ENCODE peak calls at places on chromosomes 2 and 18, in five cellular contexts. H, C, X, W and M are unnamed samples.

GRCh38 chr2:219002395-219003266 is 9.4 kb upstream of the CRYBA2 start:
- DNase-seq in C (no peak), H (no peak), X (no peak), W (peak; percentile 67), M (peak; percentile 28)

GRCh38 chr2:99150691-99151090 is 4.1 kb downstream of the TSGA10 start:
- DNase-seq in H (no peak), W (no peak), C (no peak), X (no peak), M (peak; percentile 9)

GRCh38 chr2:238512247-238512867 is 85.6 kb downstream of the ASB1 start:
- DNase-seq in W (no peak), H (no peak), X (no peak), C (no peak), M (no peak)

GRCh38 chr2:222760301-222760897 is 88.9 kb downstream of the MOGAT1 start:
- DNase-seq in H (no peak), C (no peak), W (no peak), X (no peak), M (no peak)

GRCh38 chr2:43309935-43310334 is 83.5 kb upstream of the ZFP36L2 start:
- DNase-seq in W (no peak), X (no peak), H (no peak), C (no peak), M (no peak)

GRCh38 chr2:86770816-86771215 is 19.9 kb downstream of the CD8A start:
- DNase-seq in W (no peak), C (no peak), X (no peak), H (no peak), M (no peak)

GRCh38 chr2:129865976-129866375 is 113.5 kb upstream of the RAB6C start:
- DNase-seq in H (no peak), C (no peak), W (no peak), X (no peak), M (no peak)

GRCh38 chr2:150938586-150938985 is 323.1 kb downstream of the RBM43 start:
- DNase-seq in W (no peak), C (no peak), X (no peak), H (no peak), M (no peak)

GRCh38 chr18:64513401-64513800 is 364.5 kb upstream of the LINC00305 start:
- DNase-seq in X (no peak), C (no peak), W (no peak), H (no peak), M (no peak)

GRCh38 chr2:99756059-99756458 is 266.2 kb upstream of the REV1 start:
- DNase-seq in C (no peak), X (no peak), W (no peak), H (no peak), M (no peak)

GRCh38 chr2:124402274-124402673 is 377.2 kb downstream of the CNTNAP5 start:
- DNase-seq in C (no peak), X (no peak), W (no peak), H (no peak), M (no peak)

GRCh38 chr2:202841090-202841867 is 30.3 kb downstream of the ICA1L start:
- DNase-seq in X (no peak), C (no peak), W (no peak), H (no peak), M (no peak)

GRCh38 chr2:150389487-150389886 is 98.0 kb downstream of the RND3 start:
- DNase-seq in C (no peak), W (peak; percentile 12), X (no peak), H (no peak), M (no peak)